ENCODE peak calls at places on chromosomes 5 and 9, in six cellular contexts. M is K562, W is brain microvascular endothelial cell, Q is right cardiac atrium, A is mesendoderm, X is ovary. S is an unnamed sample.

GRCh38 chr9:112332977-112333638 is at the start of gene PTBP3:
- DNase-seq in W (no peak), A (peak; percentile 85), M (peak; percentile 83), Q (peak; percentile 91), X (peak; percentile 84), S (peak; percentile 67)

GRCh38 chr9:127450170-127450830 is 906 bp downstream of the RPL12 start:
- DNase-seq in Q (no peak), A (peak; percentile 16), W (no peak), X (no peak), M (no peak), S (no peak)

GRCh38 chr5:37739817-37740261 is 100.0 kb downstream of the GDNF start:
- DNase-seq in X (no peak), W (no peak), Q (no peak), M (no peak), A (no peak), S (no peak)

GRCh38 chr5:112200132-112200531 is 218.9 kb downstream of the EPB41L4A start:
- DNase-seq in Q (no peak), X (no peak), A (no peak), M (no peak), W (no peak), S (no peak)

GRCh38 chr9:110426052-110426709 is 88.5 kb upstream of the TXNDC8 start:
- DNase-seq in M (no peak), A (no peak), Q (no peak), W (no peak), X (no peak), S (peak; percentile 35)

GRCh38 chr5:66981705-66982387 is 214.8 kb downstream of the CD180 start:
- DNase-seq in M (no peak), Q (no peak), X (no peak), A (no peak), W (no peak), S (no peak)

GRCh38 chr9:4389003-4389402 is 89.1 kb upstream of the GLIS3 start:
- DNase-seq in W (no peak), Q (no peak), M (no peak), A (no peak), X (no peak), S (no peak)

GRCh38 chr9:19510907-19511306 is 102.1 kb downstream of the ACER2 start:
- DNase-seq in W (no peak), Q (no peak), M (no peak), A (no peak), X (no peak), S (no peak)

GRCh38 chr5:95446560-95447221 is 55.5 kb downstream of the FAM81B start:
- DNase-seq in W (no peak), Q (no peak), A (peak; percentile 28), M (no peak), X (no peak), S (peak; percentile 32)

GRCh38 chr5:1543398-1544293 is 19.9 kb upstream of the LPCAT1 start:
- DNase-seq in A (no peak), M (no peak), W (no peak), X (no peak), Q (no peak), S (no peak)

GRCh38 chr9:27202056-27202455 is 93.0 kb downstream of the TEK start:
- DNase-seq in Q (no peak), M (no peak), X (no peak), A (no peak), W (no peak), S (no peak)

GRCh38 chr9:112705773-112706427 is 12.0 kb downstream of the INIP start:
- DNase-seq in X (no peak), M (no peak), Q (no peak), A (peak; percentile 76), W (peak; percentile 50), S (peak; percentile 35)

GRCh38 chr9:137320555-137321384 is 18.7 kb upstream of the NRARP start:
- DNase-seq in A (no peak), X (peak; percentile 35), Q (peak; percentile 62), W (no peak), M (peak; percentile 9), S (no peak)

GRCh38 chr5:146620663-146621051 is 104.7 kb upstream of the GPR151 start:
- DNase-seq in Q (no peak), W (no peak), X (no peak), M (no peak), A (no peak), S (no peak)

GRCh38 chr9:128819716-128820664 is 1.7 kb downstream of the ENDOG start:
- DNase-seq in A (peak; percentile 36), Q (peak; percentile 84), W (no peak), M (peak; percentile 77), X (peak; percentile 70), S (peak; percentile 51)

GRCh38 chr5:16737620-16738364 is 121.0 kb upstream of the RETREG1 start:
- DNase-seq in W (no peak), A (peak; percentile 94), M (no peak), Q (no peak), X (no peak), S (no peak)

GRCh38 chr9:81522721-81523551 is 166.4 kb downstream of the TLE1 start:
- DNase-seq in M (no peak), W (peak; percentile 59), X (no peak), Q (no peak), A (peak; percentile 76), S (peak; percentile 74)

DNA sequence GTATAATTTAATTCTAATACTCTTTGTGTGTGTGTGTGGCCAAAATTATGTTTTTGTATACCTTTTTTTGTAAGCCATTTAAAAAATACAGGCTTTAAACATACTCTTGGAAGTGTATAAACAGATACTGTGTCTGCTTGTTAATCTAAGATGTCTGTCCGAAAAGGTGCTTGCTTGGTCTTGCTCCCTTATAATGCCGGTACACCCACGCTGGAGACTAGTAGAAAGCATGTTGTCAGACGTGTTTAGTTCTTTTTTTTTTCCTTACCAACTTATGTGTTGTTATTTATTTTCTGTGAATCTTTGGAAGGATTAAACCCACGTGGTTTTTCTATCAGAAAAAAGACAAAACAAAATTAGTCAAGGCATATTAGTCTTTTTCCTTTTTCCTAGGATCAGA is 9.5 kb downstream of the GAPVD1 start:
- DNase-seq in Q (no peak), X (no peak), A (no peak), W (no peak), M (no peak), S (no peak)
- H3K4me3 ChIP-seq in Q (no peak overlapping the region), X (no peak overlapping the region), A (no peak overlapping the region), W (no peak overlapping the region), M (no peak overlapping the region), S (no peak overlapping the region)

DNA sequence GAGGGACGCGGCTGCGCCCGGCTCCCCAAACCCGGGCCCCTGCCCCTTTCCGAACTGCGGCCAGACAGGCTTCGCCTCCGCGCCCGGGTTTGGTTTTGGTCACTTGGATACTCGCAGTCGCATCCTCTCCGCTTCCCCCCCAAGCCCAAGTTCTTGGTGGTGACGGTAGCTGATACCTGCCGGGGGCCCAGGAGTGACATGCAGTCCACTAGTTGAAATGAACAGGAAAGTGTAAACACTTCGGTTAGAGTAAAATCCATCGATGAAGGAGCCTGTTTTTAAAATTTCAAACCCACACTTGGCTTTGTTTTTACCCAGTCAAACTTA is 701 bp downstream of the CNTLN start:
- DNase-seq in Q (no peak), A (peak; percentile 65), W (peak; percentile 9), M (no peak), X (peak; percentile 71), S (peak; percentile 14)
- H3K27ac ChIP-seq in Q (no peak overlapping the region), A (no peak overlapping the region), W (peak overlapping the region; percentile 71), M (no peak overlapping the region), X (peak overlapping the region; percentile 84), S (no peak overlapping the region)

GRCh38 chr9:88691096-88691495 is 156.1 kb downstream of the NXNL2 start:
- DNase-seq in X (no peak), Q (no peak), A (no peak), W (no peak), M (no peak), S (no peak)
- H3K4me3 ChIP-seq in X (no peak overlapping the region), Q (no peak overlapping the region), A (no peak overlapping the region), W (no peak overlapping the region), M (no peak overlapping the region), S (no peak overlapping the region)

GRCh38 chr5:157652377-157652692 is at the start of gene SOX30:
- DNase-seq in Q (no peak), X (no peak), A (no peak), M (no peak), W (no peak), S (no peak)
- H3K27ac ChIP-seq in Q (no peak within 1 kb of the TSS), X (no peak within 1 kb of the TSS), A (no peak within 1 kb of the TSS), M (no peak within 1 kb of the TSS), W (no peak within 1 kb of the TSS), S (no peak within 1 kb of the TSS)

GRCh38 chr5:150489358-150490295 is 18.3 kb upstream of the NDST1 start:
- DNase-seq in M (no peak), W (peak; percentile 53), Q (peak; percentile 72), A (peak; percentile 76), X (no peak), S (no peak)
- H3K4me3 ChIP-seq in M (no peak overlapping the region), W (no peak overlapping the region), Q (no peak overlapping the region), A (no peak overlapping the region), X (no peak overlapping the region), S (no peak overlapping the region)

GRCh38 chr9:134899168-134899567 is 18.5 kb downstream of the FCN1 start:
- DNase-seq in M (no peak), X (no peak), W (no peak), A (no peak), Q (no peak), S (no peak)

GRCh38 chr9:134896834-134897583 is 16.4 kb downstream of the FCN2 start:
- DNase-seq in M (no peak), A (no peak), W (no peak), X (no peak), Q (no peak), S (no peak)

GRCh38 chr9:134895849-134896833 is 15.5 kb downstream of the FCN2 start:
- DNase-seq in W (peak; percentile 84), Q (peak; percentile 79), X (peak; percentile 91), M (no peak), A (no peak), S (peak; percentile 61)

GRCh38 chr9:134898319-134898718 is 17.7 kb downstream of the FCN2 start:
- DNase-seq in A (no peak), Q (no peak), M (no peak), W (no peak), X (no peak), S (no peak)

DNA sequence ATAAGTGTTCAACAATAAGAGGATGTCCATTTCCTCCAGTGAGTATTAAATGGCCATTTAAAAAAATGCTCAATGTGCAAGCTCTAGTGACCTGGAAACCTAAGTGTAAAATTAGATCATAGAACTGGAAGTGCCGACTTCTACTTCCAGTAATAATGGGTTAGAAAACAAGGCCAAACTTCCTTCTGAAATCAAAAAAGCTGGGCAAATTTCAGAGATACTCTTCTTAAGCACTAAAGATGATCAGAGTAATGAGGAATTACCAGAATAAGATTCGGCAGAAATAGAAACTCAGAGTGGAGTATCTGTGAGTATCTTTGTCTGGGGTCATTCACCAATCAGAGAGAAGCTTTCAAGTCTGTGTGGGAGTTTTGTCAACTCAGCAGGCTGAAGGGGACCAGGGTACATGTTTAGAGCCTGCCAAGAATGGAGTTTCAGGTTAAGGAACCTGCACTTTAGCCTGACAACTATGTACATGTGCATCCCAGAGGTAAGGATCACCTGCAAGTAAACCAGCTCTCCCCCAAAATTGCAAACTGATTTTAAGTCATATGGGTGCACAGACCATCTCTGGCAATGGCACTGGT is 17.1 kb downstream of the FCN2 start:
- DNase-seq in W (no peak), X (no peak), M (no peak), Q (no peak), A (no peak), S (no peak)
- H3K27ac ChIP-seq in W (no peak overlapping the region), X (no peak overlapping the region), M (no peak overlapping the region), Q (peak overlapping the region; percentile 32), A (no peak overlapping the region), S (no peak overlapping the region)

DNA sequence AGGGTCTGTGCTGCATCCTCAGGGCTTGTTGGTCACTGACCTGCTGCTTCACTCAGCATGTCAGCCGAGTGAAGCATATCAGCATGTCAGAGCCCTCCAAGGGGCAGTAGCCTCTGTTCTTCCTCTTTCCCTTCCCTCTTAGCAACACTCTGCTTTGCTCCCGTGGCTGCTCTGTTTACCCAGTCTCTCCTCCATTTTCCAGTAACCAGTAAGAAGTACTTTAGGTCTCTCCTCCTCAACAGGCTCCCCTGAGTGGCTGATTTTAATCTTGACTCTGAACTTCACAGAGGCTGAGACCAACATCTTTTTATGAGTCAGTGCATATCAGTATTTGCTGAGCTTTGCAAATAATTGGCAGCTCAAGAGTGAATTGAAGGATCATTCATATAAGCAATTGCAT is 18.6 kb upstream of the ADRB2 start:
- DNase-seq in X (no peak), W (peak; percentile 29), A (no peak), Q (no peak), M (peak; percentile 54), S (no peak)
- H3K4me3 ChIP-seq in X (no peak overlapping the region), W (no peak overlapping the region), A (no peak overlapping the region), Q (no peak overlapping the region), M (no peak overlapping the region), S (no peak overlapping the region)

S was measured in PC-3.